ENCODE peak calls at places on chromosomes 11 and 22, in eight cellular contexts. Z is effector CD4-positive, alpha-beta T cell; K is upper lobe of right lung; P is activated T-cell treated with anti-CD3 and anti-CD28 coated beads, Interleukin-2, amount 50 U/mL, for 48 hours; Q is A549; M is mucosa of gallbladder; T is NAMALWA; R is stimulated activated CD4-positive, alpha-beta T cell treated with anti-CD3 and anti-CD28 coated beads, Interleukin-1b, Interleukin-23, amount 100 ng/mL, for 1 hour. O is an unnamed sample.

GRCh38 chr11:116328410-116328809 is 444.4 kb downstream of the BUD13 start:
- DNase-seq in Z (no peak), K (no peak), P (no peak), Q (no peak), M (no peak), T (no peak), R (no peak), O (no peak)

GRCh38 chr11:13868710-13869403 is 93.7 kb upstream of the SPON1 start:
- DNase-seq in Z (peak), K (no peak), P (no peak), Q (no peak), M (no peak), T (no peak), R (no peak), O (no peak)

GRCh38 chr22:42608481-42609361 is 6.0 kb downstream of the POLDIP3 start:
- DNase-seq in Z (no peak), K (no peak), P (peak), Q (no peak), M (no peak), T (no peak), R (no peak), O (no peak)

GRCh38 chr11:95697614-95698408 is 91.8 kb downstream of the FAM76B start:
- DNase-seq in Z (no peak), K (no peak), P (no peak), Q (no peak), M (no peak), T (no peak), R (no peak), O (no peak)

GRCh38 chr11:72844356-72844755 is 30.1 kb downstream of the ATG16L2 start:
- DNase-seq in Z (no peak), K (no peak), P (no peak), Q (no peak), M (peak), T (no peak), R (no peak), O (no peak)

GRCh38 chr11:42465613-42466012 is 846.2 kb upstream of the API5 start:
- DNase-seq in Z (no peak), K (no peak), P (no peak), Q (no peak), M (no peak), T (no peak), R (no peak), O (no peak)

GRCh38 chr22:47605886-47606285 is 843.4 kb downstream of the TBC1D22A start:
- DNase-seq in Z (no peak), K (peak), P (no peak), Q (no peak), M (no peak), T (no peak), R (no peak), O (no peak)

GRCh38 chr11:110433393-110434333 is 3.9 kb downstream of the FDX1 start:
- DNase-seq in Z (no peak), K (no peak), P (no peak), Q (peak), M (no peak), T (peak), R (no peak), O (peak)

GRCh38 chr22:24500251-24500820 is 5.2 kb downstream of the UPB1 start:
- DNase-seq in Z (no peak), K (no peak), P (no peak), Q (no peak), M (peak), T (peak), R (no peak), O (no peak)

GRCh38 chr22:47023871-47024270 is 261.4 kb downstream of the TBC1D22A start:
- DNase-seq in Z (no peak), K (peak), P (no peak), Q (no peak), M (no peak), T (no peak), R (no peak), O (no peak)

GRCh38 chr22:30922151-30922611 is 46.4 kb downstream of the MORC2 start:
- DNase-seq in Z (peak), K (peak), P (peak), Q (peak), M (peak), T (no peak), R (peak), O (no peak)

GRCh38 chr11:71501071-71501985 is 25.7 kb upstream of the KRTAP5-7 start:
- DNase-seq in Z (no peak), K (no peak), P (no peak), Q (no peak), M (no peak), T (no peak), R (no peak), O (no peak)

GRCh38 chr22:50169774-50170341 is 673 bp upstream of the PANX2 start:
- DNase-seq in Z (no peak), K (no peak), P (peak), Q (no peak), M (no peak), T (no peak), R (no peak), O (peak)

GRCh38 chr22:22397292-22397870 is 111.2 kb downstream of the ZNF280B start:
- DNase-seq in Z (no peak), K (no peak), P (no peak), Q (peak), M (no peak), T (no peak), R (no peak), O (no peak)

GRCh38 chr11:117958949-117959348 is 27.2 kb upstream of the IL10RA start:
- DNase-seq in Z (no peak), K (no peak), P (no peak), Q (no peak), M (no peak), T (no peak), R (no peak), O (no peak)

GRCh38 chr11:45794169-45794568 is 10.8 kb upstream of the SLC35C1 start:
- DNase-seq in Z (no peak), K (no peak), P (no peak), Q (no peak), M (no peak), T (no peak), R (no peak), O (no peak)

GRCh38 chr11:58578635-58579191 is at the start of gene ZFP91:
- DNase-seq in Z (peak), K (peak), P (peak), Q (peak), M (peak), T (peak), R (peak), O (peak)

GRCh38 chr11:102268083-102268984 is 49.0 kb upstream of the BIRC3 start:
- DNase-seq in Z (peak), K (peak), P (peak), Q (peak), M (peak), T (peak), R (peak), O (peak)

GRCh38 chr22:18983120-18983651 is 47.1 kb upstream of the PRODH start:
- DNase-seq in Z (no peak), K (peak), P (no peak), Q (no peak), M (no peak), T (no peak), R (no peak), O (no peak)

GRCh38 chr11:32331792-32332191 is 103.5 kb downstream of the WT1 start:
- DNase-seq in Z (no peak), K (no peak), P (no peak), Q (no peak), M (no peak), T (no peak), R (no peak), O (no peak)